ENCODE peak calls at places on chromosomes 4 and X, in five cellular contexts. One of them, this sample, is unnamed.

GRCh38 chr4:52966781-52967180 is 104.7 kb downstream of the RASL11B start:
- DNase-seq in posterior vena cava: no peak
- DNase-seq in GM20000: no peak
- DNase-seq in COR-L47: no peak
- DNase-seq in stimulated activated CD8-positive, alpha-beta memory T cell treated with anti-CD3 and anti-CD28 coated beads, Interleukin-7, amount 100 ng/mL, for 24 hours: no peak
- DNase-seq in this sample: no peak

GRCh38 chr4:185817403-185817818 is 5.4 kb upstream of the SORBS2 start:
- DNase-seq in posterior vena cava: no peak
- DNase-seq in GM20000: no peak
- DNase-seq in COR-L47: peak; percentile 29
- DNase-seq in stimulated activated CD8-positive, alpha-beta memory T cell treated with anti-CD3 and anti-CD28 coated beads, Interleukin-7, amount 100 ng/mL, for 24 hours: no peak
- DNase-seq in this sample: no peak

GRCh38 chrX:151970661-151971060 is 3.8 kb downstream of the GABRE start:
- DNase-seq in posterior vena cava: peak; percentile 93
- DNase-seq in GM20000: no peak
- DNase-seq in COR-L47: no peak
- DNase-seq in stimulated activated CD8-positive, alpha-beta memory T cell treated with anti-CD3 and anti-CD28 coated beads, Interleukin-7, amount 100 ng/mL, for 24 hours: no peak
- DNase-seq in this sample: no peak

GRCh38 chr4:80507507-80507906 is 172.0 kb downstream of the CFAP299 start:
- DNase-seq in posterior vena cava: no peak
- DNase-seq in GM20000: peak; percentile 4
- DNase-seq in COR-L47: peak; percentile 39
- DNase-seq in stimulated activated CD8-positive, alpha-beta memory T cell treated with anti-CD3 and anti-CD28 coated beads, Interleukin-7, amount 100 ng/mL, for 24 hours: no peak
- DNase-seq in this sample: peak; percentile 26

GRCh38 chr4:55386073-55386472 is 9.7 kb upstream of the TMEM165 start:
- DNase-seq in posterior vena cava: no peak
- DNase-seq in GM20000: peak; percentile 25
- DNase-seq in COR-L47: no peak
- DNase-seq in stimulated activated CD8-positive, alpha-beta memory T cell treated with anti-CD3 and anti-CD28 coated beads, Interleukin-7, amount 100 ng/mL, for 24 hours: no peak
- DNase-seq in this sample: no peak

GRCh38 chrX:13013353-13014110 is 30.9 kb downstream of the FAM9C start:
- DNase-seq in posterior vena cava: no peak
- DNase-seq in GM20000: no peak
- DNase-seq in COR-L47: no peak
- DNase-seq in stimulated activated CD8-positive, alpha-beta memory T cell treated with anti-CD3 and anti-CD28 coated beads, Interleukin-7, amount 100 ng/mL, for 24 hours: no peak
- DNase-seq in this sample: peak; percentile 22

GRCh38 chr4:73619351-73619750 is 885 bp downstream of the RASSF6 start:
- DNase-seq in posterior vena cava: no peak
- DNase-seq in GM20000: no peak
- DNase-seq in COR-L47: no peak
- DNase-seq in stimulated activated CD8-positive, alpha-beta memory T cell treated with anti-CD3 and anti-CD28 coated beads, Interleukin-7, amount 100 ng/mL, for 24 hours: no peak
- DNase-seq in this sample: peak; percentile 72

GRCh38 chrX:19860571-19860970 is 26.8 kb downstream of the SH3KBP1 start:
- DNase-seq in posterior vena cava: no peak
- DNase-seq in GM20000: no peak
- DNase-seq in COR-L47: no peak
- DNase-seq in stimulated activated CD8-positive, alpha-beta memory T cell treated with anti-CD3 and anti-CD28 coated beads, Interleukin-7, amount 100 ng/mL, for 24 hours: no peak
- DNase-seq in this sample: no peak

GRCh38 chrX:18354369-18355329 is at the start of gene SCML2:
- DNase-seq in posterior vena cava: no peak
- DNase-seq in GM20000: peak; percentile 20
- DNase-seq in COR-L47: no peak
- DNase-seq in stimulated activated CD8-positive, alpha-beta memory T cell treated with anti-CD3 and anti-CD28 coated beads, Interleukin-7, amount 100 ng/mL, for 24 hours: no peak
- DNase-seq in this sample: peak; percentile 63

GRCh38 chrX:110755061-110755460 is 40.6 kb downstream of the CHRDL1 start:
- DNase-seq in posterior vena cava: no peak
- DNase-seq in GM20000: no peak
- DNase-seq in COR-L47: no peak
- DNase-seq in stimulated activated CD8-positive, alpha-beta memory T cell treated with anti-CD3 and anti-CD28 coated beads, Interleukin-7, amount 100 ng/mL, for 24 hours: no peak
- DNase-seq in this sample: no peak

GRCh38 chrX:104343408-104344129 is 88.8 kb upstream of the ESX1 start:
- DNase-seq in posterior vena cava: no peak
- DNase-seq in GM20000: peak; percentile 4
- DNase-seq in COR-L47: no peak
- DNase-seq in stimulated activated CD8-positive, alpha-beta memory T cell treated with anti-CD3 and anti-CD28 coated beads, Interleukin-7, amount 100 ng/mL, for 24 hours: peak; percentile 2
- DNase-seq in this sample: peak; percentile 29

GRCh38 chrX:36909584-36909983 is 98.6 kb upstream of the FAM47C start:
- DNase-seq in posterior vena cava: no peak
- DNase-seq in GM20000: no peak
- DNase-seq in COR-L47: no peak
- DNase-seq in stimulated activated CD8-positive, alpha-beta memory T cell treated with anti-CD3 and anti-CD28 coated beads, Interleukin-7, amount 100 ng/mL, for 24 hours: no peak
- DNase-seq in this sample: no peak

GRCh38 chr4:184856277-184856609 is 30.5 kb upstream of the ACSL1 start:
- DNase-seq in posterior vena cava: no peak
- DNase-seq in GM20000: peak; percentile 25
- DNase-seq in COR-L47: no peak
- DNase-seq in stimulated activated CD8-positive, alpha-beta memory T cell treated with anti-CD3 and anti-CD28 coated beads, Interleukin-7, amount 100 ng/mL, for 24 hours: no peak
- DNase-seq in this sample: no peak

GRCh38 chr4:43282534-43282933 is 390.0 kb downstream of the GRXCR1 start:
- DNase-seq in posterior vena cava: no peak
- DNase-seq in GM20000: no peak
- DNase-seq in COR-L47: no peak
- DNase-seq in stimulated activated CD8-positive, alpha-beta memory T cell treated with anti-CD3 and anti-CD28 coated beads, Interleukin-7, amount 100 ng/mL, for 24 hours: no peak
- DNase-seq in this sample: no peak

GRCh38 chrX:9626379-9626778 is 139.3 kb downstream of the GPR143 start:
- DNase-seq in posterior vena cava: no peak
- DNase-seq in GM20000: no peak
- DNase-seq in COR-L47: no peak
- DNase-seq in stimulated activated CD8-positive, alpha-beta memory T cell treated with anti-CD3 and anti-CD28 coated beads, Interleukin-7, amount 100 ng/mL, for 24 hours: no peak
- DNase-seq in this sample: no peak

GRCh38 chr4:75995727-75996126 is 5.0 kb upstream of the SDAD1 start:
- DNase-seq in posterior vena cava: no peak
- DNase-seq in GM20000: peak; percentile 48
- DNase-seq in COR-L47: peak; percentile 69
- DNase-seq in stimulated activated CD8-positive, alpha-beta memory T cell treated with anti-CD3 and anti-CD28 coated beads, Interleukin-7, amount 100 ng/mL, for 24 hours: no peak
- DNase-seq in this sample: peak; percentile 47

GRCh38 chrX:9873952-9874351 is 87.7 kb downstream of the SHROOM2 start:
- DNase-seq in posterior vena cava: no peak
- DNase-seq in GM20000: peak; percentile 51
- DNase-seq in COR-L47: peak; percentile 3
- DNase-seq in stimulated activated CD8-positive, alpha-beta memory T cell treated with anti-CD3 and anti-CD28 coated beads, Interleukin-7, amount 100 ng/mL, for 24 hours: no peak
- DNase-seq in this sample: peak; percentile 13